ENCODE peak calls at places on chromosome 11, in nine cellular contexts. D is body of pancreas, L is esophagus squamous epithelium, H is stomach, R is heart left ventricle, V is tibial nerve, X is IMR-90, N is HCT116, G is Peyer's patch. K is an unnamed sample.

GRCh38 chr11:11155962-11156815 is 196.9 kb downstream of the CSNK2A3 start:
- DNase-seq in D (no peak), L (no peak), H (no peak), R (no peak), V (no peak), X (no peak), N (peak), G (no peak), K (peak)

GRCh38 chr11:47980907-47981621 is 705 bp downstream of the PTPRJ start:
- DNase-seq in D (peak), L (no peak), H (peak), R (peak), V (no peak), X (peak), N (no peak), G (peak), K (peak)

GRCh38 chr11:40288212-40288803 is 1171.1 kb downstream of the LRRC4C start:
- DNase-seq in D (no peak), L (no peak), H (no peak), R (no peak), V (no peak), X (no peak), N (no peak), G (no peak), K (no peak)

GRCh38 chr11:105910095-105910715 is 111.8 kb downstream of the MSANTD4 start:
- DNase-seq in D (no peak), L (no peak), H (no peak), R (no peak), V (no peak), X (peak), N (no peak), G (no peak), K (no peak)

GRCh38 chr11:10969387-10969786 is 111.5 kb upstream of the ZBED5 start:
- DNase-seq in D (no peak), L (no peak), H (no peak), R (no peak), V (no peak), X (no peak), N (no peak), G (no peak), K (no peak)

GRCh38 chr11:131351848-131352247 is 18.6 kb upstream of the NTM start:
- DNase-seq in D (no peak), L (no peak), H (no peak), R (no peak), V (no peak), X (no peak), N (no peak), G (no peak), K (no peak)

GRCh38 chr11:62542750-62543567 is 3.6 kb downstream of the AHNAK start:
- DNase-seq in D (peak), L (no peak), H (peak), R (peak), V (peak), X (peak), N (peak), G (peak), K (peak)

GRCh38 chr11:10664511-10664910 is 29.0 kb downstream of the IRAG1 start:
- DNase-seq in D (no peak), L (no peak), H (no peak), R (no peak), V (no peak), X (no peak), N (no peak), G (no peak), K (no peak)

GRCh38 chr11:102615077-102615893 is 9.8 kb downstream of the MMP20 start:
- DNase-seq in D (no peak), L (no peak), H (no peak), R (no peak), V (no peak), X (no peak), N (no peak), G (no peak), K (no peak)

GRCh38 chr11:69637956-69638871 is 2.7 kb upstream of the CCND1 start:
- DNase-seq in D (peak), L (no peak), H (peak), R (peak), V (no peak), X (peak), N (peak), G (no peak), K (no peak)

GRCh38 chr11:134858783-134859480 is 446.9 kb upstream of the B3GAT1 start:
- DNase-seq in D (no peak), L (no peak), H (peak), R (no peak), V (no peak), X (no peak), N (no peak), G (no peak), K (no peak)

GRCh38 chr11:20647976-20648565 is 21.3 kb upstream of the NELL1 start:
- DNase-seq in D (peak), L (no peak), H (peak), R (no peak), V (peak), X (peak), N (peak), G (peak), K (peak)

GRCh38 chr11:33334627-33335026 is 77.4 kb downstream of the HIPK3 start:
- DNase-seq in D (no peak), L (no peak), H (no peak), R (no peak), V (no peak), X (no peak), N (no peak), G (no peak), K (no peak)

GRCh38 chr11:102226702-102227101 is 90.6 kb upstream of the BIRC3 start:
- DNase-seq in D (no peak), L (no peak), H (no peak), R (no peak), V (no peak), X (peak), N (no peak), G (no peak), K (no peak)

GRCh38 chr11:73139476-73140198 is 2.5 kb downstream of the FCHSD2 start:
- DNase-seq in D (no peak), L (no peak), H (no peak), R (no peak), V (no peak), X (peak), N (no peak), G (no peak), K (no peak)

GRCh38 chr11:33692013-33692504 is 8.6 kb downstream of the C11orf91 start:
- DNase-seq in D (peak), L (no peak), H (peak), R (peak), V (peak), X (peak), N (peak), G (no peak), K (no peak)

GRCh38 chr11:66580803-66581202 is 12.1 kb downstream of the CCDC87 start:
- DNase-seq in D (no peak), L (no peak), H (no peak), R (no peak), V (no peak), X (peak), N (no peak), G (no peak), K (no peak)

GRCh38 chr11:62251698-62252097 is 9.7 kb downstream of the SCGB1D2 start:
- DNase-seq in D (no peak), L (no peak), H (no peak), R (no peak), V (no peak), X (no peak), N (no peak), G (no peak), K (no peak)

GRCh38 chr11:69229521-69229920 is 64.4 kb upstream of the MYEOV start:
- DNase-seq in D (no peak), L (no peak), H (peak), R (no peak), V (no peak), X (no peak), N (no peak), G (no peak), K (no peak)

GRCh38 chr11:66289548-66290331 is 797 bp upstream of the YIF1A start:
- DNase-seq in D (peak), L (no peak), H (peak), R (peak), V (peak), X (no peak), N (no peak), G (peak), K (peak)

GRCh38 chr11:108929241-108929640 is 264.4 kb downstream of the DDX10 start:
- DNase-seq in D (no peak), L (no peak), H (no peak), R (no peak), V (no peak), X (peak), N (peak), G (no peak), K (no peak)

GRCh38 chr11:77474509-77475070 is 696 bp upstream of the PAK1 start:
- DNase-seq in D (peak), L (no peak), H (no peak), R (no peak), V (no peak), X (no peak), N (no peak), G (no peak), K (no peak)

GRCh38 chr11:77471520-77472234 is 2.2 kb downstream of the PAK1 start:
- DNase-seq in D (peak), L (no peak), H (peak), R (no peak), V (no peak), X (no peak), N (no peak), G (no peak), K (peak)

GRCh38 chr11:77475206-77475605 is 1.3 kb upstream of the PAK1 start:
- DNase-seq in D (no peak), L (no peak), H (no peak), R (no peak), V (no peak), X (no peak), N (no peak), G (no peak), K (no peak)

GRCh38 chr11:77473801-77474508 is at the start of gene PAK1:
- DNase-seq in D (peak), L (peak), H (peak), R (peak), V (peak), X (peak), N (peak), G (peak), K (peak)

GRCh38 chr11:77473001-77473800 is 693 bp downstream of the PAK1 start:
- DNase-seq in D (peak), L (no peak), H (peak), R (peak), V (no peak), X (no peak), N (no peak), G (peak), K (peak)
- TF ChIP-seq POLR2A in D (no peak), L (no peak), H (no peak), R (no peak), V (no peak), X (no peak), N (no peak), G (no peak), K (no peak)

GRCh38 chr11:126304457-126305072 is 705 bp downstream of the DCPS start:
- DNase-seq in D (no peak), L (no peak), H (no peak), R (no peak), V (no peak), X (no peak), N (no peak), G (no peak), K (peak)

GRCh38 chr11:126307706-126308105 is 3.8 kb downstream of the DCPS start:
- DNase-seq in D (no peak), L (no peak), H (no peak), R (no peak), V (no peak), X (peak), N (no peak), G (no peak), K (peak)

GRCh38 chr11:126308271-126308671 is 4.4 kb downstream of the DCPS start:
- DNase-seq in D (no peak), L (no peak), H (no peak), R (no peak), V (no peak), X (no peak), N (no peak), G (no peak), K (no peak)

GRCh38 chr11:126305699-126306098 is 1.8 kb downstream of the DCPS start:
- DNase-seq in D (no peak), L (no peak), H (no peak), R (no peak), V (no peak), X (no peak), N (no peak), G (no peak), K (no peak)

GRCh38 chr11:126303623-126304456 is at the start of gene DCPS:
- DNase-seq in D (peak), L (peak), H (peak), R (peak), V (peak), X (peak), N (peak), G (peak), K (peak)
- TF ChIP-seq POLR2A in D (peak), L (peak), H (no peak), R (peak), V (peak), X (peak), N (peak), G (peak), K (peak)

GRCh38 chr11:777288-778255 is at the start of gene GATD1:
- DNase-seq in D (peak), L (peak), H (peak), R (peak), V (peak), X (peak), N (peak), G (peak), K (peak)

GRCh38 chr11:779120-779954 is 2.0 kb upstream of the GATD1 start:
- DNase-seq in D (peak), L (no peak), H (no peak), R (peak), V (no peak), X (no peak), N (no peak), G (no peak), K (no peak)

GRCh38 chr11:774873-775592 is 2.3 kb downstream of the GATD1 start:
- DNase-seq in D (peak), L (no peak), H (no peak), R (no peak), V (no peak), X (peak), N (no peak), G (no peak), K (no peak)

GRCh38 chr11:773830-774229 is 3.5 kb downstream of the GATD1 start:
- DNase-seq in D (no peak), L (no peak), H (no peak), R (no peak), V (no peak), X (no peak), N (no peak), G (no peak), K (no peak)

GRCh38 chr11:776459-777287 is 614 bp downstream of the GATD1 start:
- DNase-seq in D (peak), L (no peak), H (no peak), R (no peak), V (no peak), X (no peak), N (no peak), G (no peak), K (peak)
- TF ChIP-seq POLR2A in D (no peak), L (no peak), H (no peak), R (no peak), V (no peak), X (no peak), N (no peak), G (no peak), K (no peak)

DNA sequence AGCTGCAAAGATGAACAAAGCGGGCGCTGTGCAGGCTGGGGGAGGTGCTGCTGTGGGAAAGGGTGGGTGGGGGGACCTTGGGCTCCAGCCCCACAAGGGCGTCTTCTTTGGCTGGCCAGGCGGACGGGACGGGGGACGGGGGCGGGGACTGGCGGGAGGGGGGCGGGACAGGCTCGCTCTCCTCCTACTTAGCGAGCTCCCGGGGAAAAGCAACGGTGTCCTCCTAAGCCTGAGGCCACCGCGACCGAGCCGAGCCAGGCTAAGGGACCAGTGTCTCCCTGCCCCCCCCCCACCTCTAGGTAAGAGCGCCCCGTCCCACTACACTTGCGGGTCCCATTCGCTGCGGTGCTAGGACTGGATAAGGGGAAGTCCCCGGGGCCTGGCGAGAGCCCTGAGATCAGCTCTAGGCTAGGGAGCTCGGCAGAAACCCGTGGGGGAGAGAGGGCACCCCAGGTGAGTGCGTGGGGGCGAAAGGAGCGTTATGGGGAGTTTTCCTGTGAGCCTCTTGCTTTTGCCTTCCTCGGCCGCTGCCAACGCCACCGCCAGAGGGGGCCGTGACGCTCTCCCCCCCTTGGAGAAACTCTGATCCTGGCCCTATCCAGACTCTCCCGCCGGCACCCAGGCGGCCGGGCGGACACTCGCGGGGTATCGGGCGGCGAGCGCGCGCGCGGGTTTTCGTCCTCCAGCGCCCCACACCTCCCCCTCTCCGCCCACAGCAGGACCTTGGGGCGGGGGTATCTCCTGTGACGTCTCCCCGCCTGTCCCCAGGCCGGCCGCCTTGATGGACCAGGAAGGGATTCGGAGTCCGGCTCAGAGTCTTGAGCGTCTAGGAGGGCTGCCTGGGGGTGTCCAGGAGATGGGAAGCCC is at the start of gene PHLDB1:
- DNase-seq in D (peak), L (no peak), H (peak), R (peak), V (peak), X (peak), N (no peak), G (peak), K (peak)
- TF ChIP-seq POLR2A in D (peak), L (no peak), H (no peak), R (peak), V (peak), X (peak), N (peak), G (no peak), K (no peak)

GRCh38 chr11:76176463-76176862 is 29.8 kb downstream of the WNT11 start:
- DNase-seq in D (no peak), L (no peak), H (no peak), R (no peak), V (no peak), X (no peak), N (no peak), G (no peak), K (no peak)

GRCh38 chr11:76177250-76177686 is 29.0 kb downstream of the WNT11 start:
- DNase-seq in D (no peak), L (no peak), H (no peak), R (no peak), V (no peak), X (no peak), N (no peak), G (no peak), K (no peak)

GRCh38 chr11:76174330-76174729 is 32.0 kb downstream of the WNT11 start:
- DNase-seq in D (no peak), L (no peak), H (no peak), R (no peak), V (no peak), X (no peak), N (no peak), G (no peak), K (no peak)

GRCh38 chr11:76173663-76174062 is 32.6 kb downstream of the WNT11 start:
- DNase-seq in D (no peak), L (no peak), H (no peak), R (no peak), V (no peak), X (no peak), N (no peak), G (no peak), K (no peak)

DNA sequence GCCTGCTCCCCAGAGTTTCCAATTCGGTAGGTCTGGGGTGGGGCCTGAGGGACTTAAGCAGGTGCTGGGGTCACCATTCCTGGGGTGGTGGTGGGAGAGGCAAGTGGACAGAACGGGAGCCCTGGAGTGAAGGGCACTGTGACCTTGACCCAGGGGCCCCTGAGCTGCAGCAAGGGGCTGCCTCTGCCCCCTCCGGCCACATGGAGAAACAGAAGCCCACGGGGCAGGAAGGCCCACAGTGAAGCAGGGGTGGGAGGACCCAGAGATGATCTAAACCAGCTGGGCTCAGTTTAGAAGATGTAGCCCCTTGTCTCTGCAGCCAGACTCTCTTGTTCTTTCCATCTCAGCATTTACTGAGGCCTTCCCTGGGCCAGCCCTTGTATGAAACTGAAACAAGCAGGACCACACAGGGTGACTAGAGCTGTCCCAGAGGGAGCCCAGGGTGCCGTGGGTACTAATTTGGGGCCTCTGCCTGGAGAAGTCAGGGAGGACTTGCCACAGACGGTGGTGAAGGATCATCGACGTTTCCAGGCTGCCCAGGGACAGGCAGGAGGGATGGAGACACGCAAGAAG is 30.5 kb downstream of the WNT11 start:
- DNase-seq in D (no peak), L (no peak), H (no peak), R (no peak), V (no peak), X (no peak), N (no peak), G (no peak), K (no peak)
- TF ChIP-seq POLR2A in D (no peak), L (no peak), H (no peak), R (no peak), V (no peak), X (no peak), N (no peak), G (no peak), K (no peak)

K was measured in erythroblast.